ENCODE peak calls at places on chromosomes 5 and 9, in four cellular contexts. O is lower lobe of right lung, W is hepatocyte, D is neuronal stem cell. I is an unnamed sample. For H3K4me1, the result is how much of the 10 kb centered on the place peaks cover.

GRCh38 chr5:99060306-99061261 is 131.8 kb upstream of the CHD1 start:
- DNase-seq in O (peak), W (peak), D (peak), I (peak)

GRCh38 chr5:7876867-7877266 is 7.9 kb downstream of the MTRR start:
- DNase-seq in O (no peak), W (no peak), D (no peak), I (no peak)

GRCh38 chr5:116703923-116704322 is 129.3 kb upstream of the SEMA6A start:
- DNase-seq in O (no peak), W (no peak), D (no peak), I (no peak)

GRCh38 chr9:106929471-106930198 is 66.7 kb downstream of the ZNF462 start:
- DNase-seq in O (no peak), W (no peak), D (no peak), I (no peak)

GRCh38 chr9:38651400-38652042 is 31.1 kb upstream of the ANKRD18A start:
- DNase-seq in O (no peak), W (no peak), D (no peak), I (no peak)

GRCh38 chr9:3880851-3881250 is 355.1 kb upstream of the RFX3 start:
- DNase-seq in O (no peak), W (no peak), D (no peak), I (no peak)

GRCh38 chr9:126533911-126534300 is 79.8 kb upstream of the LMX1B start:
- DNase-seq in O (peak), W (no peak), D (no peak), I (no peak)

GRCh38 chr9:87601595-87601994 is 103.9 kb downstream of the DAPK1 start:
- DNase-seq in O (no peak), W (no peak), D (no peak), I (no peak)

GRCh38 chr9:87876708-87877107 is 6.0 kb upstream of the SPATA31E1 start:
- DNase-seq in O (no peak), W (no peak), D (no peak), I (no peak)

GRCh38 chr5:137695651-137696428 is 40.0 kb downstream of the KLHL3 start:
- DNase-seq in O (no peak), W (no peak), D (no peak), I (no peak)

GRCh38 chr9:116873441-116873840 is 186.3 kb downstream of the TRIM32 start:
- DNase-seq in O (no peak), W (no peak), D (no peak), I (no peak)

GRCh38 chr9:36679710-36680109 is 107.0 kb downstream of the MELK start:
- DNase-seq in O (no peak), W (no peak), D (no peak), I (no peak)

GRCh38 chr9:87547665-87548064 is 50.0 kb downstream of the DAPK1 start:
- DNase-seq in O (no peak), W (peak), D (no peak), I (no peak)

GRCh38 chr9:126626117-126627022 is 12.6 kb downstream of the LMX1B start:
- DNase-seq in O (no peak), W (no peak), D (no peak), I (no peak)

GRCh38 chr5:77101298-77101697 is 14.2 kb upstream of the ZBED3 start:
- DNase-seq in O (no peak), W (no peak), D (no peak), I (no peak)

GRCh38 chr5:112420111-112420864 is 1.2 kb upstream of the EPB41L4A start:
- DNase-seq in O (peak), W (peak), D (peak), I (peak)

GRCh38 chr9:89609426-89610006 is 4.7 kb downstream of the GADD45G start:
- DNase-seq in O (no peak), W (no peak), D (no peak), I (no peak)

GRCh38 chr9:32783168-32783891 is at the start of gene TMEM215:
- DNase-seq in O (peak), W (peak), D (peak), I (no peak)

GRCh38 chr5:60417500-60418181 is 282.3 kb downstream of the DEPDC1B start:
- DNase-seq in O (no peak), W (no peak), D (no peak), I (no peak)

GRCh38 chr9:106203832-106204516 is 509.6 kb downstream of the TMEM38B start:
- DNase-seq in O (no peak), W (peak), D (no peak), I (no peak)

GRCh38 chr5:126695081-126695480 is 81.9 kb upstream of the LMNB1 start:
- DNase-seq in O (no peak), W (no peak), D (no peak), I (no peak)

GRCh38 chr9:37331871-37332270 is 90.6 kb upstream of the GRHPR start:
- DNase-seq in O (no peak), W (no peak), D (no peak), I (no peak)

GRCh38 chr5:42617411-42617810 is 139.2 kb upstream of the CCDC152 start:
- DNase-seq in O (no peak), W (no peak), D (no peak), I (no peak)

GRCh38 chr5:1760656-1761452 is 38.8 kb downstream of the MRPL36 start:
- DNase-seq in O (peak), W (no peak), D (no peak), I (peak)

GRCh38 chr5:194102-194501 is 2.8 kb downstream of the LRRC14B start:
- DNase-seq in O (no peak), W (no peak), D (no peak), I (no peak)
- H3K4me1 ChIP-seq in O (under half), W (under half), D (under half), I (under half)

GRCh38 chr9:69176446-69177135 is 2.5 kb downstream of the TJP2 start:
- DNase-seq in O (no peak), W (no peak), D (no peak), I (no peak)
- H3K4me3 ChIP-seq in O (no peak), W (no peak), D (no peak), I (no peak)

GRCh38 chr9:121745396-121745695 is 93.9 kb downstream of the DAB2IP start:
- DNase-seq in O (no peak), W (no peak), D (no peak), I (no peak)

GRCh38 chr9:121743441-121744001 is 92.1 kb downstream of the DAB2IP start:
- DNase-seq in O (peak), W (peak), D (peak), I (peak)

GRCh38 chr9:121746411-121746810 is 95.0 kb downstream of the DAB2IP start:
- DNase-seq in O (no peak), W (no peak), D (no peak), I (no peak)

GRCh38 chr9:121744002-121744686 is 92.7 kb downstream of the DAB2IP start:
- DNase-seq in O (no peak), W (peak), D (no peak), I (peak)

DNA sequence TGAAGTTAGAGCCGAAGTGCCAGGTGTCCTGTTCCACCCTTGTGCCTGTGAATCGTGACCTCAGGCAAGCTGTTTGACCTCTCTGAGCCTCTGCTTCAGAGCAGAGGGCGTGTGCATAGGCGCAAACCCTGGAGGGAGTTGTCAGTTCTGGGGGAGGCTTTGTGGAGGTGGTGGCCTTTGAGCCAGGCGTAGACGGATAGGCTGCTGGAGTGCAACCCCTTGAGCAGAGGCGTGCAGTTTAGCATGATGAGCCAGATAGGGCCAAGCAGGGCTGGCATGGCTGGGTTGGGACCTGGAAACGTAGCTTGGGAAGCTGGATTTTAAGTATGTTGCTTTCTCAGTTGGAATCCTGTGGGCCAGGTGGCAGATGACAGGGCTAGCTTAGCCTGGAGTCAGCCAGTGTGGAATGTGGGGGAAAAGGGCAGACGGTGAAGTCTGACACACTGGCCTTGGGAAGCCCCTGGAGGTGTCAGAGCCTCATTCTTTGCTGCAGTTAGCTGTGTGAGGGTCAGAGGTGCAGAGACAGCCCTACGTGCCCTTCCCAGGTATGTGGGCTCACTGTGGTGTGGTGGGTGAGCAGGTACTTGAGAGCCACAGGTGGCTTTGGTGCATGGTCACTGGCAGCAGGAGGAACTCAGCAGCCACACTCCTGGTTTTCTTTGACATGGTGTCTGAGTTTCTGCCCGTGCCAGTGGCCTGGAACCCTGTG is 93.4 kb downstream of the DAB2IP start:
- DNase-seq in O (no peak), W (no peak), D (no peak), I (no peak)
- H3K4me1 ChIP-seq in O (half or more), W (under half), D (under half), I (under half)

GRCh38 chr9:96612966-96613589 is 6.6 kb downstream of the CDC14B start:
- DNase-seq in O (no peak), W (no peak), D (no peak), I (no peak)
- H3K4me3 ChIP-seq in O (no peak), W (no peak), D (no peak), I (no peak)

DNA sequence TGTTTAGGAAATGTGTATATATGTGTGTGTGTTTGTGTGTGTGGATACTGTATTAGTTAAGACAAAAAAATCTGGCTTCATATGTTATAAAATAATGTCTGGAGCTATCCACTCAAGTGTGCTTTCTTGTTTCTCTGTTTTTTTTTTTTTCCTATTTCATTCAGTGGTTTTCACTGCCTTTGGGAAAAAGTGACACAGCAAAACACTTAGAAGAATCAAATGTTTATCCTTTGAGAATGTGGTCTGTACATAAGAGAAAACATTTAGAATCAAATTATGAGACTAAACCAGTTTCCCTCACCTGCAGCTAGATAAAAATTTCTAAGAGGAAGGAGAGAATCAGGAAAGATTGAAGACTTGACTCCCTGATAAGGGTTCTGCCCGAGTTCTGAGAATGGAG is 8.1 kb downstream of the TMC1 start:
- DNase-seq in O (no peak), W (no peak), D (no peak), I (no peak)
- H3K4me1 ChIP-seq in O (under half), W (under half), D (under half), I (under half)

DNA sequence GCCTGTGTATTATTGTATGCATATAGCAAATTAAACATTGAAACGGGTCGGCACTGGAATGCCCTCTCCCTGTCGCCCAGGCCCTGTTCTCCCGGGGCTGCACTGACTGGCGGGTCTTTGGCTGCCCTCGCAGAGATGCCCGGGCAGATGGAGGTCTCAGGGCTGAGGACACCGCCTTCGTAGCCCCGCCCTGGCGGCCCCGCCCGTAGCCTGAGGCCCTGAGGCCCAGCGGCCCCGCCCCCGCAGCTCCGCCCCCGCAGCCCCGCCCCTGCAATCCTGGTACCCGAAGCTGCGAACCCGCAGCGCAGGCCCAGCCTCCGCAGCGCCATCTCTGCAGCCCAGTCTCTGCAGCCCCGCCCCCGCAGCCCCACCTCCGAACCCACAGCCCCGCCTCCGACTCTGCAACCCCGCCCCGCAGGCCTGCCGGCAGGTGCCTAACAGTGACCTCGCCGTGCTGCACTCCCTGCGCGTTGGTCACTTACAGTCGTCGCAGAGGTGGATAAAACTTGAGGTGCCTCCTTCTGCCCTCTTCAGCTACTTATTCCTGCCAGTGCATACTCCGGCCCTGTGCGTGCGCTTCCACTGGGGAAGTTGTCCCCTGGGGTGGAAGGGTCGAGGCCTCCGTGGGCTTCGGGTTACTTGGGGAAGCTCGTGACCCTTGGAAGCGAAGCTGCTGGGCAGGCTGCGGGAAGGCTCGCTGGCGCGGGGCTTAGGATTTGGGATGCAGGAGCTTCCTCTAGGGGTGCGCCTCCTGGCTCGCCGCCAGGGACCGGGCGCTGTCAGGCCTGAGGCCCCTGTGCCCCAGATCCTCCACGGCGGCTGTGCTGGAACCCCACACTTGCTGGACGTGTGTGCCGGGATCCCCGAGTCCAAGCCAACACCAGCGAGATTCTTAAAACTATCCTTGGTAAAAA is 72.3 kb downstream of the ICE1 start:
- DNase-seq in O (peak), W (peak), D (peak), I (peak)
- H3K4me3 ChIP-seq in O (peak), W (no peak), D (peak), I (no peak)

GRCh38 chr5:149375434-149375833 is 3.7 kb downstream of the IL17B start:
- DNase-seq in O (no peak), W (no peak), D (no peak), I (no peak)
- H3K4me1 ChIP-seq in O (under half), W (under half), D (under half), I (under half)

GRCh38 chr5:128536861-128537305 is 1.2 kb downstream of the FBN2 start:
- DNase-seq in O (no peak), W (peak), D (peak), I (no peak)
- H3K4me3 ChIP-seq in O (peak), W (peak), D (peak), I (no peak)

GRCh38 chr9:81562221-81563019 is 126.9 kb downstream of the TLE1 start:
- DNase-seq in O (no peak), W (peak), D (no peak), I (no peak)
- H3K4me1 ChIP-seq in O (under half), W (under half), D (under half), I (under half)

I was measured in Caco-2.